ENCODE peak calls at places on chromosome 10, in ten cellular contexts. R is cardiac fibroblast; L is fibroblast of the conjunctiva; Q is putamen; I is CD8-positive, alpha-beta memory T cell; F is breast epithelium; T is posterior cingulate gyrus; H is NCI-H1092; W is NCI-H2029; Y is GM12865. A is an unnamed sample.

GRCh38 chr10:117166420-117167345 is 28.6 kb upstream of the VAX1 start:
- DNase-seq in R (no peak), L (no peak), Q (no peak), I (no peak), F (no peak), T (no peak), H (no peak), W (no peak), Y (no peak), A (no peak)

GRCh38 chr10:60414111-60414510 is 24.4 kb upstream of the ANK3 start:
- DNase-seq in R (peak), L (no peak), Q (no peak), I (no peak), F (no peak), T (no peak), H (no peak), W (no peak), Y (no peak), A (no peak)

GRCh38 chr10:100518761-100519241 is 860 bp downstream of the SEC31B start:
- DNase-seq in R (peak), L (peak), Q (peak), I (peak), F (peak), T (no peak), H (no peak), W (peak), Y (peak), A (peak)

GRCh38 chr10:86188326-86188725 is 178.3 kb downstream of the GRID1 start:
- DNase-seq in R (no peak), L (no peak), Q (peak), I (no peak), F (no peak), T (peak), H (no peak), W (no peak), Y (no peak), A (peak)

GRCh38 chr10:97134202-97134601 is 51.6 kb downstream of the SLIT1 start:
- DNase-seq in R (no peak), L (no peak), Q (no peak), I (no peak), F (no peak), T (no peak), H (peak), W (no peak), Y (no peak), A (peak)

GRCh38 chr10:43340619-43341018 is 30.8 kb upstream of the FXYD4 start:
- DNase-seq in R (no peak), L (no peak), Q (no peak), I (no peak), F (peak), T (peak), H (no peak), W (no peak), Y (no peak), A (no peak)

GRCh38 chr10:104255244-104255981 is 721 bp downstream of the GSTO1 start:
- DNase-seq in R (peak), L (no peak), Q (no peak), I (no peak), F (no peak), T (no peak), H (no peak), W (no peak), Y (peak), A (peak)

GRCh38 chr10:35640951-35641429 is 1.1 kb downstream of the FZD8 start:
- DNase-seq in R (peak), L (peak), Q (no peak), I (peak), F (peak), T (peak), H (peak), W (peak), Y (peak), A (peak)

GRCh38 chr10:125720002-125720382 is 483 bp downstream of the EDRF1 start:
- DNase-seq in R (peak), L (no peak), Q (peak), I (no peak), F (no peak), T (no peak), H (no peak), W (peak), Y (no peak), A (no peak)

GRCh38 chr10:11724938-11725776 is 17.0 kb upstream of the ECHDC3 start:
- DNase-seq in R (peak), L (peak), Q (peak), I (no peak), F (no peak), T (no peak), H (no peak), W (peak), Y (peak), A (peak)

GRCh38 chr10:112721080-112721698 is 228.9 kb upstream of the TCF7L2 start:
- DNase-seq in R (peak), L (no peak), Q (peak), I (peak), F (no peak), T (no peak), H (no peak), W (no peak), Y (peak), A (no peak)

GRCh38 chr10:1189166-1190051 is 133.2 kb downstream of the WDR37 start:
- DNase-seq in R (no peak), L (no peak), Q (no peak), I (no peak), F (peak), T (peak), H (no peak), W (no peak), Y (no peak), A (no peak)

GRCh38 chr10:50503661-50504320 is 120.0 kb downstream of the SGMS1 start:
- DNase-seq in R (no peak), L (no peak), Q (no peak), I (no peak), F (no peak), T (no peak), H (no peak), W (no peak), Y (no peak), A (peak)

GRCh38 chr10:14381475-14381874 is 50.8 kb upstream of the FRMD4A start:
- DNase-seq in R (no peak), L (no peak), Q (no peak), I (no peak), F (no peak), T (no peak), H (no peak), W (no peak), Y (no peak), A (no peak)

GRCh38 chr10:2897619-2898508 is 169.5 kb upstream of the PFKP start:
- DNase-seq in R (no peak), L (no peak), Q (no peak), I (no peak), F (no peak), T (no peak), H (no peak), W (no peak), Y (no peak), A (no peak)

GRCh38 chr10:127041561-127041960 is 136.3 kb downstream of the DOCK1 start:
- DNase-seq in R (peak), L (peak), Q (no peak), I (no peak), F (no peak), T (no peak), H (no peak), W (no peak), Y (no peak), A (no peak)

GRCh38 chr10:105549731-105550130 is 908.6 kb downstream of the SORCS3 start:
- DNase-seq in R (no peak), L (no peak), Q (no peak), I (no peak), F (no peak), T (no peak), H (no peak), W (no peak), Y (no peak), A (no peak)

GRCh38 chr10:131311661-131312260 is at the start of gene TCERG1L:
- DNase-seq in R (no peak), L (no peak), Q (no peak), I (no peak), F (no peak), T (peak), H (peak), W (peak), Y (no peak), A (peak)

GRCh38 chr10:104548090-104548489 is 93.0 kb upstream of the SORCS3 start:
- DNase-seq in R (peak), L (no peak), Q (no peak), I (no peak), F (no peak), T (no peak), H (no peak), W (no peak), Y (no peak), A (no peak)

GRCh38 chr10:128626397-128627060 is 500.3 kb upstream of the MKI67 start:
- DNase-seq in R (no peak), L (no peak), Q (no peak), I (no peak), F (no peak), T (no peak), H (no peak), W (no peak), Y (no peak), A (no peak)

GRCh38 chr10:129192344-129193128 is 274.5 kb upstream of the MGMT start:
- DNase-seq in R (no peak), L (no peak), Q (no peak), I (no peak), F (no peak), T (peak), H (no peak), W (no peak), Y (no peak), A (no peak)

GRCh38 chr10:56288403-56288802 is 72.7 kb downstream of the ZWINT start:
- DNase-seq in R (no peak), L (no peak), Q (no peak), I (no peak), F (no peak), T (no peak), H (no peak), W (no peak), Y (no peak), A (no peak)

GRCh38 chr10:15344876-15345285 is 26.2 kb downstream of the FAM171A1 start:
- DNase-seq in R (peak), L (peak), Q (peak), I (no peak), F (no peak), T (no peak), H (no peak), W (no peak), Y (no peak), A (peak)

GRCh38 chr10:132657127-132657706 is 119.6 kb downstream of the INPP5A start:
- DNase-seq in R (no peak), L (no peak), Q (no peak), I (no peak), F (no peak), T (peak), H (no peak), W (no peak), Y (no peak), A (no peak)

GRCh38 chr10:29055091-29055490 is 233.8 kb upstream of the LYZL1 start:
- DNase-seq in R (no peak), L (no peak), Q (no peak), I (no peak), F (no peak), T (no peak), H (no peak), W (no peak), Y (no peak), A (no peak)

GRCh38 chr10:111093741-111094380 is 17.0 kb downstream of the ADRA2A start:
- DNase-seq in R (peak), L (no peak), Q (no peak), I (no peak), F (no peak), T (no peak), H (no peak), W (no peak), Y (no peak), A (no peak)

GRCh38 chr10:43249151-43249961 is 17.5 kb downstream of the RASGEF1A start:
- DNase-seq in R (no peak), L (no peak), Q (no peak), I (no peak), F (no peak), T (peak), H (no peak), W (no peak), Y (no peak), A (no peak)

GRCh38 chr10:124619195-124619594 is 125.0 kb downstream of the FAM53B start:
- DNase-seq in R (no peak), L (no peak), Q (no peak), I (peak), F (no peak), T (no peak), H (peak), W (no peak), Y (peak), A (peak)

GRCh38 chr10:100970076-100970913 is 991 bp downstream of the SEMA4G start:
- DNase-seq in R (no peak), L (no peak), Q (no peak), I (no peak), F (no peak), T (no peak), H (no peak), W (no peak), Y (no peak), A (peak)

GRCh38 chr10:49518982-49519578 is 19.8 kb downstream of the ERCC6 start:
- DNase-seq in R (peak), L (peak), Q (peak), I (no peak), F (no peak), T (no peak), H (no peak), W (no peak), Y (peak), A (peak)

GRCh38 chr10:93160829-93161228 is 87.1 kb downstream of the CYP26A1 start:
- DNase-seq in R (peak), L (no peak), Q (no peak), I (no peak), F (no peak), T (no peak), H (no peak), W (no peak), Y (no peak), A (no peak)

GRCh38 chr10:100942229-100942628 is 27.1 kb upstream of the SEMA4G start:
- DNase-seq in R (no peak), L (no peak), Q (no peak), I (no peak), F (no peak), T (no peak), H (no peak), W (no peak), Y (no peak), A (no peak)

GRCh38 chr10:71191459-71192113 is 20.8 kb upstream of the UNC5B start:
- DNase-seq in R (no peak), L (no peak), Q (no peak), I (no peak), F (no peak), T (no peak), H (no peak), W (no peak), Y (no peak), A (no peak)

GRCh38 chr10:124539935-124540641 is 78.5 kb downstream of the LHPP start:
- DNase-seq in R (peak), L (peak), Q (peak), I (peak), F (no peak), T (peak), H (peak), W (no peak), Y (peak), A (peak)

GRCh38 chr10:102710604-102711003 is 3.6 kb downstream of the ARL3 start:
- DNase-seq in R (peak), L (peak), Q (no peak), I (peak), F (no peak), T (no peak), H (no peak), W (no peak), Y (peak), A (no peak)

GRCh38 chr10:99004738-99005137 is 230.9 kb downstream of the HPSE2 start:
- DNase-seq in R (no peak), L (no peak), Q (no peak), I (no peak), F (no peak), T (no peak), H (no peak), W (no peak), Y (no peak), A (no peak)